ENCODE peak calls at places on chromosomes 11 and 22, in eight cellular contexts. One of them, this sample, is unnamed.

GRCh38 chr11:10233581-10233980 is 60.4 kb downstream of the SBF2 start:
- DNase-seq in A549: no peak
- DNase-seq in OCI-LY7: no peak
- DNase-seq in choroid plexus epithelial cell: peak; percentile 73
- DNase-seq in cardiac muscle cell: peak; percentile 66
- DNase-seq in AG04450: peak; percentile 61
- DNase-seq in bronchial epithelial cell: peak; percentile 81
- DNase-seq in fibroblast of mammary gland: peak; percentile 74
- DNase-seq in this sample: peak; percentile 10

GRCh38 chr22:28799834-28800307 is 498 bp downstream of the XBP1 start:
- DNase-seq in AG04450: peak; percentile 10
- DNase-seq in cardiac muscle cell: peak; percentile 73
- DNase-seq in fibroblast of mammary gland: peak; percentile 50
- DNase-seq in OCI-LY7: peak; percentile 24
- DNase-seq in bronchial epithelial cell: no peak
- DNase-seq in A549: no peak
- DNase-seq in choroid plexus epithelial cell: peak; percentile 68
- DNase-seq in this sample: no peak

GRCh38 chr22:37197451-37198289 is 9.6 kb upstream of the C1QTNF6 start:
- DNase-seq in fibroblast of mammary gland: peak; percentile 83
- DNase-seq in A549: peak; percentile 91
- DNase-seq in OCI-LY7: no peak
- DNase-seq in AG04450: no peak
- DNase-seq in bronchial epithelial cell: peak; percentile 88
- DNase-seq in choroid plexus epithelial cell: peak; percentile 79
- DNase-seq in cardiac muscle cell: peak; percentile 66
- DNase-seq in this sample: no peak

GRCh38 chr22:49404020-49404419 is 423.7 kb downstream of the BRD1 start:
- DNase-seq in bronchial epithelial cell: no peak
- DNase-seq in choroid plexus epithelial cell: no peak
- DNase-seq in AG04450: no peak
- DNase-seq in A549: no peak
- DNase-seq in OCI-LY7: no peak
- DNase-seq in cardiac muscle cell: no peak
- DNase-seq in fibroblast of mammary gland: no peak
- DNase-seq in this sample: no peak

GRCh38 chr22:41873391-41873790 is 40.5 kb downstream of the SREBF2 start:
- DNase-seq in AG04450: no peak
- DNase-seq in cardiac muscle cell: no peak
- DNase-seq in A549: no peak
- DNase-seq in fibroblast of mammary gland: no peak
- DNase-seq in OCI-LY7: no peak
- DNase-seq in bronchial epithelial cell: no peak
- DNase-seq in choroid plexus epithelial cell: no peak
- DNase-seq in this sample: no peak

GRCh38 chr11:21814169-21814568 is 378.7 kb upstream of the ANO5 start:
- DNase-seq in cardiac muscle cell: peak; percentile 34
- DNase-seq in AG04450: no peak
- DNase-seq in bronchial epithelial cell: peak; percentile 38
- DNase-seq in A549: no peak
- DNase-seq in fibroblast of mammary gland: no peak
- DNase-seq in choroid plexus epithelial cell: peak; percentile 2
- DNase-seq in OCI-LY7: no peak
- DNase-seq in this sample: no peak

GRCh38 chr22:39175127-39176066 is 22.9 kb upstream of the CBX7 start:
- DNase-seq in AG04450: no peak
- DNase-seq in fibroblast of mammary gland: no peak
- DNase-seq in cardiac muscle cell: peak; percentile 23
- DNase-seq in choroid plexus epithelial cell: peak; percentile 23
- DNase-seq in A549: no peak
- DNase-seq in bronchial epithelial cell: no peak
- DNase-seq in OCI-LY7: no peak
- DNase-seq in this sample: no peak

GRCh38 chr22:23903328-23903971 is 9.3 kb downstream of the MIF start:
- DNase-seq in A549: no peak
- DNase-seq in fibroblast of mammary gland: peak; percentile 21
- DNase-seq in choroid plexus epithelial cell: no peak
- DNase-seq in OCI-LY7: no peak
- DNase-seq in bronchial epithelial cell: peak; percentile 93
- DNase-seq in AG04450: no peak
- DNase-seq in cardiac muscle cell: no peak
- DNase-seq in this sample: no peak

GRCh38 chr11:36672815-36673450 is 74.9 kb upstream of the RAG2 start:
- DNase-seq in A549: no peak
- DNase-seq in bronchial epithelial cell: peak; percentile 47
- DNase-seq in fibroblast of mammary gland: peak; percentile 58
- DNase-seq in cardiac muscle cell: peak; percentile 64
- DNase-seq in OCI-LY7: peak; percentile 47
- DNase-seq in choroid plexus epithelial cell: peak; percentile 70
- DNase-seq in AG04450: peak; percentile 3
- DNase-seq in this sample: peak; percentile 26

GRCh38 chr22:46086577-46087335 is 63.6 kb upstream of the PPARA start:
- DNase-seq in cardiac muscle cell: no peak
- DNase-seq in AG04450: no peak
- DNase-seq in fibroblast of mammary gland: peak; percentile 79
- DNase-seq in bronchial epithelial cell: no peak
- DNase-seq in OCI-LY7: no peak
- DNase-seq in A549: no peak
- DNase-seq in choroid plexus epithelial cell: no peak
- DNase-seq in this sample: no peak
- H3K4me3 ChIP-seq in cardiac muscle cell: no peak overlapping the region
- H3K4me3 ChIP-seq in AG04450: no peak overlapping the region
- H3K4me3 ChIP-seq in fibroblast of mammary gland: peak overlapping the region; percentile 94
- H3K4me3 ChIP-seq in bronchial epithelial cell: no peak overlapping the region
- H3K4me3 ChIP-seq in OCI-LY7: no peak overlapping the region
- H3K4me3 ChIP-seq in A549: peak overlapping the region; percentile 52
- H3K4me3 ChIP-seq in choroid plexus epithelial cell: no peak overlapping the region
- H3K4me3 ChIP-seq in this sample: peak overlapping the region; percentile 69

GRCh38 chr11:111735262-111736116 is 30.7 kb downstream of the PPP2R1B start:
- DNase-seq in choroid plexus epithelial cell: peak; percentile 99
- DNase-seq in cardiac muscle cell: peak; percentile 98
- DNase-seq in OCI-LY7: no peak
- DNase-seq in A549: no peak
- DNase-seq in fibroblast of mammary gland: peak; percentile 100
- DNase-seq in bronchial epithelial cell: peak; percentile 97
- DNase-seq in AG04450: peak; percentile 96
- DNase-seq in this sample: peak; percentile 96
- TF ChIP-seq CTCF in choroid plexus epithelial cell: peak; percentile 20
- TF ChIP-seq CTCF in cardiac muscle cell: peak; percentile 9
- TF ChIP-seq CTCF in OCI-LY7: no peak
- TF ChIP-seq CTCF in A549: no peak
- TF ChIP-seq CTCF in fibroblast of mammary gland: no peak
- TF ChIP-seq CTCF in bronchial epithelial cell: no peak
- TF ChIP-seq CTCF in AG04450: no peak
- TF ChIP-seq CTCF in this sample: no peak

DNA sequence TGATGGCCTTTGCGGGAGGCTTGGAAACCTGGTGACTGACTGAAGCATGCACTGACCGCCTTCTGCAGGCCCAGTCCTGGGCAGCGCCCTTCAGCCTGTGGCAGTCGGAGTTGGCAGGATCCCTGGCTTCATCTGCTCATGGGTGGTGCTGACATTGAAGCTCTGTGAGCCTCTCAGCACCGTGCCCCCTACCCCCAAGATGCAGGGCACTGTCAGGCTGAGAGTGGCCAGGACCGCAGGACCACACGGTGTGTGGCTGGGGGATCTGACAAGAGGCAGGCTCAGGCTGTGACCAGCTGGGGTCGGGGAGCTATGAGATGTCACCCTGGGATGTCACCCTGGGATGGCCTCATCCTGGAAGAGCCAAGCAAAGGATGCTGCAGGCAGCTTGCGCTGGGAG is 32.7 kb downstream of the TBC1D22A start:
- DNase-seq in cardiac muscle cell: no peak
- DNase-seq in bronchial epithelial cell: no peak
- DNase-seq in AG04450: no peak
- DNase-seq in A549: no peak
- DNase-seq in choroid plexus epithelial cell: no peak
- DNase-seq in fibroblast of mammary gland: no peak
- DNase-seq in OCI-LY7: no peak
- DNase-seq in this sample: no peak
- H3K4me3 ChIP-seq in cardiac muscle cell: no peak overlapping the region
- H3K4me3 ChIP-seq in bronchial epithelial cell: no peak overlapping the region
- H3K4me3 ChIP-seq in AG04450: no peak overlapping the region
- H3K4me3 ChIP-seq in A549: no peak overlapping the region
- H3K4me3 ChIP-seq in choroid plexus epithelial cell: no peak overlapping the region
- H3K4me3 ChIP-seq in fibroblast of mammary gland: no peak overlapping the region
- H3K4me3 ChIP-seq in OCI-LY7: no peak overlapping the region
- H3K4me3 ChIP-seq in this sample: no peak overlapping the region

GRCh38 chr22:20228055-20228938 is 39.8 kb downstream of the RTN4R start:
- DNase-seq in choroid plexus epithelial cell: no peak
- DNase-seq in OCI-LY7: no peak
- DNase-seq in A549: no peak
- DNase-seq in bronchial epithelial cell: no peak
- DNase-seq in fibroblast of mammary gland: no peak
- DNase-seq in AG04450: no peak
- DNase-seq in cardiac muscle cell: no peak
- DNase-seq in this sample: no peak
- TF ChIP-seq CTCF in choroid plexus epithelial cell: no peak
- TF ChIP-seq CTCF in OCI-LY7: no peak
- TF ChIP-seq CTCF in A549: no peak
- TF ChIP-seq CTCF in bronchial epithelial cell: no peak
- TF ChIP-seq CTCF in fibroblast of mammary gland: no peak
- TF ChIP-seq CTCF in AG04450: no peak
- TF ChIP-seq CTCF in cardiac muscle cell: no peak
- TF ChIP-seq CTCF in this sample: no peak

DNA sequence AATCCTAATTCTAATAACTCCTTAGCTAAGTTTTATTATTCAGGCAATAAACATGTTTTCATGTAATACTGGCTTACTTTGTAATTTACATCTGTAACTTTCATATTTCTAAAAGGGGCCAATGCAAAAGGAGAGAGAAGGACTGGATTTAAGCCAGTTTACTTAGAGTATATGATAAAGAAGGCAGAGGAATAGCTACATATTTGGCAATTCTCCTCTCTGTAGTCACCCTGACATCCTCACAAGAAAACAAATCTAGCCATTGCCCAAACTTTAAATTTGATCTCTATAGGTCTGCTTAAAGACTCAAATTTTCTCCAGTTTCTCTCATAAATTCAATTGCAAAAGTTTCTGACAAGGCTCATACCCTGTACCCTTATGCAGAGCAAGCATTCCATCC is 2.1 kb downstream of the FIBIN start:
- DNase-seq in AG04450: no peak
- DNase-seq in cardiac muscle cell: peak; percentile 62
- DNase-seq in OCI-LY7: no peak
- DNase-seq in A549: no peak
- DNase-seq in fibroblast of mammary gland: no peak
- DNase-seq in choroid plexus epithelial cell: peak; percentile 48
- DNase-seq in bronchial epithelial cell: no peak
- DNase-seq in this sample: no peak
- H3K4me3 ChIP-seq in AG04450: peak overlapping the region; percentile 80
- H3K4me3 ChIP-seq in cardiac muscle cell: no peak overlapping the region
- H3K4me3 ChIP-seq in OCI-LY7: no peak overlapping the region
- H3K4me3 ChIP-seq in A549: no peak overlapping the region
- H3K4me3 ChIP-seq in fibroblast of mammary gland: peak overlapping the region; percentile 72
- H3K4me3 ChIP-seq in choroid plexus epithelial cell: peak overlapping the region; percentile 73
- H3K4me3 ChIP-seq in bronchial epithelial cell: no peak overlapping the region
- H3K4me3 ChIP-seq in this sample: peak overlapping the region; percentile 84

DNA sequence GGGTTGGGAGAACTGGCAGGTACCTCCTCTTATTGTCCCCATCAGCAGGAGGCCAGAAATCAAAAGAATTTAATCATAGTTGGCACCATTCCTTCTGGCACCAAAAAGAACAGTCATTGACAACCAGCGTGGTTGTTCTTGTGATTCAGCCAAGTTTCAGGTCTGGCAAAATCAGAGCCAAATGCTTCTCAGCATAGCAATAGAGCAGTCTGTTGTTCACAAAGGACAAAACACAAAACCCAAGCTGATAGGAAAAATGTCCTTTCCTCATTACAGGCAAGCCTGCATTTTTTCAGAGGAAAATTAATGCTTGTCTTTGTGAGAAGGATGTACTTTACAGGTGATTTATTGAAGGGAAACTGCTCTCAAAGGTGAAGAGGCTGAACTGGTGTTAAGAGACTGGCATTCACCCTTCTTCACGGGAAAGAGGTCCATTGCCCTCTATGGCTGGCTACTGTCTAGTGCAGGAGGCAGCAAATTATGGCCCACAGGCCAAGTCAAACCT is 241.8 kb upstream of the ARHGAP42 start:
- DNase-seq in choroid plexus epithelial cell: peak; percentile 70
- DNase-seq in OCI-LY7: no peak
- DNase-seq in AG04450: no peak
- DNase-seq in cardiac muscle cell: peak; percentile 8
- DNase-seq in fibroblast of mammary gland: peak; percentile 1
- DNase-seq in A549: no peak
- DNase-seq in bronchial epithelial cell: peak; percentile 43
- DNase-seq in this sample: no peak
- TF ChIP-seq CTCF in choroid plexus epithelial cell: peak; percentile 37
- TF ChIP-seq CTCF in OCI-LY7: no peak
- TF ChIP-seq CTCF in AG04450: no peak
- TF ChIP-seq CTCF in cardiac muscle cell: no peak
- TF ChIP-seq CTCF in fibroblast of mammary gland: no peak
- TF ChIP-seq CTCF in A549: no peak
- TF ChIP-seq CTCF in bronchial epithelial cell: no peak
- TF ChIP-seq CTCF in this sample: no peak

DNA sequence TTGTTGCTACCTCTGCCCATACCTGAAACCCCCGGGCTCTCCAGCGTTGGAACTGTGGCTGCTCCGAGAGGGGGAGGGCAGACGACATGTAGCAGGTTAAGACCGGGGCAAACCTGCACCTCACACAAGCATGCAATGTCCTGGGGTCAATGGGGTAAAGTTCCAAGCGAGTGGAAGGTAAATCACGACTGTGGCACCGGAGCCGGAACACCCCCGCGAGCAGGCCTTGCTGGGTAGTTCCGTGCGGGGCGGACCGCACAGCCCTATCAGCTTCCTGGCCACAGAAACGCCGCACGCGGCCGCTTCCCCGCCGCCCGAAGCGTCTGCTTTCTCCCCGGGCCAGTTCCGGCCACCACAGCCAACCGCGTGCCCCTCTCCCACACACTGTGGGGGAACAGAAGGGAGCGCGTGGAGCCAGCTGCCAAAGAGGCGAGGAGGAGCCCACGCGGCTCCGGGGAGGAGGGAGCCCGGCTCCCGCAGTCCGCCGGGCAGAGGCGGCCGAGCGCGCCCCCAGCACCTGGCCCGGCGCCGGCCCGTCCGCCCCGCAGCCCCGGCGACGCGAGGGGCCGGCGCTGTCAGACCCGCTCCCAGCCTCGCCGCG is 1.6 kb downstream of the SPTBN2 start:
- DNase-seq in bronchial epithelial cell: no peak
- DNase-seq in fibroblast of mammary gland: no peak
- DNase-seq in A549: peak; percentile 51
- DNase-seq in cardiac muscle cell: peak; percentile 47
- DNase-seq in AG04450: no peak
- DNase-seq in choroid plexus epithelial cell: peak; percentile 13
- DNase-seq in OCI-LY7: peak; percentile 56
- DNase-seq in this sample: no peak
- H3K4me3 ChIP-seq in bronchial epithelial cell: peak overlapping the region; percentile 65
- H3K4me3 ChIP-seq in fibroblast of mammary gland: peak overlapping the region; percentile 25
- H3K4me3 ChIP-seq in A549: peak overlapping the region; percentile 75
- H3K4me3 ChIP-seq in cardiac muscle cell: peak overlapping the region; percentile 45
- H3K4me3 ChIP-seq in AG04450: peak overlapping the region; percentile 47
- H3K4me3 ChIP-seq in choroid plexus epithelial cell: peak overlapping the region; percentile 48
- H3K4me3 ChIP-seq in OCI-LY7: peak overlapping the region; percentile 69
- H3K4me3 ChIP-seq in this sample: peak overlapping the region; percentile 55

This sample was measured in HFF-Myc.